ENCODE peak calls at places on chromosomes 3 and 15, in six cellular contexts. G is HepG2, S is astrocyte, K is IMR-90, U is neuronal stem cell, A is mammary epithelial cell. Q is an unnamed sample.

GRCh38 chr3:72145506-72146380 is 360.8 kb upstream of the PROK2 start:
- DNase-seq in S (peak; percentile 84), U (no peak), A (peak; percentile 2), K (peak; percentile 69), G (no peak), Q (no peak)

GRCh38 chr15:30046414-30046813 is 36.3 kb upstream of the GOLGA8J start:
- DNase-seq in S (no peak), G (no peak), A (no peak), U (no peak), K (no peak), Q (no peak)

GRCh38 chr15:88905576-88905975 is 7.6 kb downstream of the MFGE8 start:
- DNase-seq in G (no peak), K (no peak), A (no peak), S (no peak), U (no peak), Q (no peak)

GRCh38 chr15:41286665-41287333 is 45.6 kb downstream of the OIP5 start:
- DNase-seq in A (peak; percentile 8), U (no peak), K (peak; percentile 44), S (no peak), G (no peak), Q (no peak)

GRCh38 chr3:98735761-98736269 is 27.3 kb upstream of the ST3GAL6 start:
- DNase-seq in G (no peak), U (no peak), A (peak; percentile 19), K (no peak), S (peak; percentile 4), Q (no peak)

GRCh38 chr3:102225407-102226132 is 209.2 kb upstream of the ZPLD1 start:
- DNase-seq in A (peak; percentile 69), S (peak; percentile 61), G (peak; percentile 41), U (peak; percentile 21), K (peak; percentile 86), Q (peak; percentile 61)

GRCh38 chr3:195532858-195533257 is 10.3 kb downstream of the PPP1R2 start:
- DNase-seq in G (no peak), K (no peak), U (no peak), S (no peak), A (no peak), Q (no peak)

GRCh38 chr15:90750186-90750585 is 33.0 kb downstream of the BLM start:
- DNase-seq in G (no peak), S (no peak), K (no peak), U (no peak), A (no peak), Q (no peak)

GRCh38 chr3:9101286-9101685 is 138.0 kb upstream of the RAD18 start:
- DNase-seq in K (no peak), U (no peak), S (no peak), A (no peak), G (no peak), Q (no peak)

GRCh38 chr3:126538316-126538715 is 14.4 kb downstream of the CHST13 start:
- DNase-seq in S (no peak), U (no peak), A (no peak), G (no peak), K (no peak), Q (no peak)

GRCh38 chr15:48385431-48385830 is 54.2 kb downstream of the DUT start:
- DNase-seq in S (peak; percentile 99), K (peak; percentile 96), U (no peak), A (no peak), G (no peak), Q (no peak)

GRCh38 chr3:123113889-123114450 is 47.1 kb downstream of the PDIA5 start:
- DNase-seq in K (no peak), S (no peak), G (no peak), A (no peak), U (no peak), Q (no peak)

GRCh38 chr3:4343258-4343657 is 40.1 kb downstream of the SETMAR start:
- DNase-seq in K (peak; percentile 67), S (peak; percentile 90), U (no peak), G (no peak), A (peak; percentile 6), Q (no peak)

GRCh38 chr15:60376677-60377095 is 21.1 kb downstream of the ANXA2 start:
- DNase-seq in G (no peak), S (peak; percentile 62), U (no peak), A (no peak), K (no peak), Q (no peak)

GRCh38 chr15:78208887-78209645 is 25.3 kb downstream of the ACSBG1 start:
- DNase-seq in G (no peak), K (no peak), U (no peak), A (no peak), S (no peak), Q (no peak)

GRCh38 chr3:188244395-188244861 is 90.5 kb downstream of the LPP start:
- DNase-seq in A (peak; percentile 94), U (no peak), G (no peak), S (peak; percentile 78), K (peak; percentile 76), Q (peak; percentile 76)

GRCh38 chr3:172513488-172513887 is 9.7 kb downstream of the TNFSF10 start:
- DNase-seq in G (no peak), S (peak; percentile 42), K (peak; percentile 79), A (no peak), U (no peak), Q (no peak)

GRCh38 chr15:33068531-33068990 is 126.0 kb downstream of the FMN1 start:
- DNase-seq in K (no peak), U (no peak), S (peak; percentile 23), A (peak; percentile 86), G (peak; percentile 6), Q (no peak)

GRCh38 chr3:117400303-117400702 is 690.7 kb downstream of the TUSC7 start:
- DNase-seq in S (no peak), G (no peak), U (no peak), K (no peak), A (no peak), Q (no peak)

GRCh38 chr3:69791111-69791510 is 51.8 kb downstream of the MITF start:
- DNase-seq in U (no peak), G (no peak), S (peak; percentile 72), K (peak; percentile 84), A (peak; percentile 62), Q (no peak)

GRCh38 chr3:177935008-177935407 is 601.2 kb upstream of the KCNMB2 start:
- DNase-seq in K (no peak), S (no peak), U (no peak), G (peak; percentile 23), A (no peak), Q (no peak)

GRCh38 chr3:151087648-151088047 is 2.2 kb downstream of the MED12L start:
- DNase-seq in A (no peak), U (no peak), S (no peak), K (no peak), G (no peak), Q (peak; percentile 7)

GRCh38 chr3:170699158-170700053 is 113.5 kb upstream of the SLC7A14 start:
- DNase-seq in G (no peak), A (no peak), U (no peak), K (no peak), S (no peak), Q (no peak)

GRCh38 chr3:119647843-119648575 is 12.4 kb downstream of the POPDC2 start:
- DNase-seq in U (no peak), A (no peak), K (peak; percentile 51), S (peak; percentile 81), G (no peak), Q (no peak)

GRCh38 chr3:19248143-19248542 is 99.8 kb downstream of the KCNH8 start:
- DNase-seq in K (no peak), G (no peak), U (no peak), S (no peak), A (no peak), Q (no peak)

GRCh38 chr15:99053380-99054024 is 45.9 kb upstream of the PGPEP1L start:
- DNase-seq in A (no peak), U (no peak), S (no peak), G (no peak), K (no peak), Q (no peak)

GRCh38 chr3:60154011-60154410 is 1097.2 kb downstream of the FHIT start:
- DNase-seq in U (no peak), G (no peak), S (peak; percentile 13), A (no peak), K (no peak), Q (no peak)

GRCh38 chr3:175743733-175744400 is 884.7 kb downstream of the NAALADL2 start:
- DNase-seq in G (no peak), U (no peak), A (peak; percentile 78), K (peak; percentile 80), S (peak; percentile 84), Q (no peak)

GRCh38 chr3:127444761-127445160 is 145.8 kb downstream of the TPRA1 start:
- DNase-seq in G (no peak), K (no peak), U (no peak), A (no peak), S (no peak), Q (no peak)

DNA sequence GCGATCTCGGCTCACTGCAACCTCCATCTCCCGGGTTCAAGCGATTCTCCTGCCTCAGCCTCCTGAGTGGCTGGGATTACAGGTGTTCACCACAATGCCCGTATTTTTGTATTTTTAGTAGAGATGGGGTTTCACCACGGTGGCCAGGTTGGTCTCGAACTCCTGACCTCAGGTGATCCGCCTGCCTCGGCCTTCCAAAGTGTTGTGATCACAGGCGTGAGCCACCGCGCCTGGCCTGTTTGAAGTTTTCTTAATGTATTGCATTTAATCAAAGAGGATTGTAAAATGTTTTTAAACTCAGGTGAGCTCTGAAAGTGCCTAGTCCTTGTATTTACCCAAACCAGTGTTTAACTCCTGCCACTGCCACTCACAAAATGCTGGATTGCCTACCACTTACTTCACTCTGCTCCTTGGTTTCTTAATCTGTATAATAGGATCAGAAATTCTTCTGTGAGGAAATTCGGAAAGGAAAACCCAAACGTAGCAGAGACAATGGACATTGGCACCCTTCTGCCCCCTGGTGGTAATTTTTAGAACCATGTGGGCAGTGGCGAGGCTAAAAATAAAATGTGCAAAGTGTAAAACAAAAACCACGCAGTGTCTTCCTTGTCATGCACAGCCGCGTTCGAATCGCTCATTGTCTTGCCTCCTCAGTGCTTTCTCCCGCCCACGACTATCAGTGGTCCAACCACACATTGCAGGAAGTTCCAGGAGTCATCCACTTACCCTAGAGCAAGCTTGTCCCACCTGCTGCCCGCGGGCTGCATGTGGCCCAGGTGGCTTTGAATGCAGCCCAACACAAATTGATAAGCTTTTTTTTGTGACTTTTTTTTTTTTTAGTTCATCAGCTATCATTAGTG is 27.3 kb downstream of the CEP19 start:
- DNase-seq in K (peak; percentile 47), S (peak; percentile 14), A (peak; percentile 35), U (peak; percentile 56), G (peak; percentile 35), Q (peak; percentile 80)
- H3K4me2 ChIP-seq in K (peak overlapping the region; percentile 53), S (peak overlapping the region; percentile 34), A (peak overlapping the region; percentile 32), U (no peak overlapping the region), G (peak overlapping the region; percentile 59), Q (peak overlapping the region; percentile 60)

GRCh38 chr3:13013151-13013561 is 60.1 kb downstream of the IQSEC1 start:
- DNase-seq in G (no peak), S (no peak), U (no peak), A (no peak), K (no peak), Q (no peak)
- H3K4me3 ChIP-seq in G (no peak overlapping the region), S (no peak overlapping the region), U (no peak overlapping the region), A (no peak overlapping the region), K (no peak overlapping the region), Q (peak overlapping the region; percentile 64)

GRCh38 chr3:62659660-62660059 is 215.6 kb downstream of the CADPS start:
- DNase-seq in A (no peak), S (no peak), U (no peak), G (no peak), K (no peak), Q (peak; percentile 48)

GRCh38 chr3:62655319-62656063 is 219.7 kb downstream of the CADPS start:
- DNase-seq in U (no peak), K (no peak), G (no peak), A (no peak), S (no peak), Q (no peak)

GRCh38 chr3:62653806-62654205 is 221.4 kb downstream of the CADPS start:
- DNase-seq in K (no peak), G (no peak), A (no peak), S (no peak), U (no peak), Q (no peak)
- H3K36me3 ChIP-seq in K (no peaks in the 10 kb centered on the region), G (no peaks in the 10 kb centered on the region), A (no peaks in the 10 kb centered on the region), S (no peaks in the 10 kb centered on the region), U (no peaks in the 10 kb centered on the region), Q (no peaks in the 10 kb centered on the region)

GRCh38 chr15:68310811-68311463 is 33.4 kb downstream of the FEM1B start:
- DNase-seq in S (no peak), K (no peak), A (no peak), G (no peak), U (no peak), Q (no peak)
- H3K4me2 ChIP-seq in S (no peak overlapping the region), K (no peak overlapping the region), A (no peak overlapping the region), G (peak overlapping the region; percentile 60), U (no peak overlapping the region), Q (no peak overlapping the region)

Q was measured in OCI-LY7.